ENCODE peak calls at places on chromosomes 12 and 14, in four cellular contexts. One of them, this sample, is unnamed.
A peak's percentile ranks its signal among the peaks of the same experiment; 100 is the strongest.

GRCh38 chr14:63951429-63951828 is 98.6 kb downstream of the SYNE2 start:
- DNase-seq in AG04449: no peak
- DNase-seq in heart left ventricle: no peak
- DNase-seq in WTC11: no peak
- DNase-seq in this sample: no peak

GRCh38 chr14:42523656-42524055 is 917.0 kb downstream of the LRFN5 start:
- DNase-seq in heart left ventricle: no peak
- DNase-seq in AG04449: no peak
- DNase-seq in WTC11: no peak
- DNase-seq in this sample: no peak

GRCh38 chr12:111126331-111126730 is 206.0 kb upstream of the MYL2 start:
- DNase-seq in heart left ventricle: no peak
- DNase-seq in WTC11: no peak
- DNase-seq in AG04449: no peak
- DNase-seq in this sample: no peak

GRCh38 chr12:46470039-46470627 is 97.6 kb upstream of the SLC38A2 start:
- DNase-seq in AG04449: no peak
- DNase-seq in WTC11: no peak
- DNase-seq in heart left ventricle: no peak
- DNase-seq in this sample: no peak

GRCh38 chr12:69490920-69491643 is 20.9 kb downstream of the FRS2 start:
- DNase-seq in WTC11: no peak
- DNase-seq in AG04449: no peak
- DNase-seq in heart left ventricle: no peak
- DNase-seq in this sample: no peak

GRCh38 chr12:46858368-46858767 is 32.6 kb upstream of the SLC38A4 start:
- DNase-seq in AG04449: no peak
- DNase-seq in heart left ventricle: no peak
- DNase-seq in WTC11: no peak
- DNase-seq in this sample: no peak

GRCh38 chr12:57519758-57520007 is 631 bp downstream of the DDIT3 start:
- DNase-seq in AG04449: no peak
- DNase-seq in WTC11: no peak
- DNase-seq in heart left ventricle: no peak
- DNase-seq in this sample: no peak

GRCh38 chr12:64010069-64010686 is 165.7 kb downstream of the SRGAP1 start:
- DNase-seq in AG04449: no peak
- DNase-seq in heart left ventricle: no peak
- DNase-seq in WTC11: no peak
- DNase-seq in this sample: no peak

GRCh38 chr14:68787235-68787727 is 5.6 kb downstream of the ZFP36L1 start:
- DNase-seq in heart left ventricle: peak; percentile 34
- DNase-seq in WTC11: no peak
- DNase-seq in AG04449: no peak
- DNase-seq in this sample: peak; percentile 12

GRCh38 chr12:119412811-119413794 is 78.6 kb downstream of the CCDC60 start:
- DNase-seq in WTC11: peak; percentile 91
- DNase-seq in AG04449: peak; percentile 12
- DNase-seq in heart left ventricle: peak; percentile 53
- DNase-seq in this sample: peak; percentile 83

GRCh38 chr14:102000902-102001301 is 36.5 kb downstream of the DYNC1H1 start:
- DNase-seq in AG04449: no peak
- DNase-seq in heart left ventricle: no peak
- DNase-seq in WTC11: no peak
- DNase-seq in this sample: no peak

GRCh38 chr12:103499571-103499970 is 3.8 kb upstream of the C12orf42 start:
- DNase-seq in heart left ventricle: no peak
- DNase-seq in WTC11: no peak
- DNase-seq in AG04449: no peak
- DNase-seq in this sample: no peak

GRCh38 chr12:67358686-67359374 is 89.7 kb downstream of the CAND1 start:
- DNase-seq in heart left ventricle: peak; percentile 28
- DNase-seq in AG04449: peak; percentile 96
- DNase-seq in WTC11: no peak
- DNase-seq in this sample: no peak

GRCh38 chr12:53190108-53190729 is 9.5 kb upstream of the CSAD start:
- DNase-seq in WTC11: peak; percentile 78
- DNase-seq in AG04449: no peak
- DNase-seq in heart left ventricle: peak; percentile 66
- DNase-seq in this sample: peak; percentile 71

GRCh38 chr12:54723653-54724256 is 75.6 kb upstream of the DCD start:
- DNase-seq in heart left ventricle: no peak
- DNase-seq in AG04449: no peak
- DNase-seq in WTC11: no peak
- DNase-seq in this sample: no peak

GRCh38 chr12:11906284-11906935 is 164.3 kb upstream of the BCL2L14 start:
- DNase-seq in WTC11: no peak
- DNase-seq in AG04449: peak; percentile 49
- DNase-seq in heart left ventricle: no peak
- DNase-seq in this sample: no peak

GRCh38 chr12:107368586-107368985 is 275.2 kb upstream of the CRY1 start:
- DNase-seq in heart left ventricle: no peak
- DNase-seq in AG04449: no peak
- DNase-seq in WTC11: no peak
- DNase-seq in this sample: no peak

GRCh38 chr12:43425361-43425760 is 126.6 kb downstream of the ADAMTS20 start:
- DNase-seq in WTC11: no peak
- DNase-seq in AG04449: no peak
- DNase-seq in heart left ventricle: no peak
- DNase-seq in this sample: no peak

GRCh38 chr12:13390381-13390856 is 193.9 kb downstream of the EMP1 start:
- DNase-seq in AG04449: no peak
- DNase-seq in WTC11: no peak
- DNase-seq in heart left ventricle: peak; percentile 93
- DNase-seq in this sample: no peak

GRCh38 chr14:103736546-103737431 is 21.2 kb downstream of the ZFYVE21 start:
- DNase-seq in heart left ventricle: no peak
- DNase-seq in AG04449: no peak
- DNase-seq in WTC11: no peak
- DNase-seq in this sample: no peak

GRCh38 chr12:54411398-54412241 is 7.4 kb downstream of the ITGA5 start:
- DNase-seq in AG04449: peak; percentile 77
- DNase-seq in heart left ventricle: peak; percentile 81
- DNase-seq in WTC11: peak; percentile 59
- DNase-seq in this sample: no peak

GRCh38 chr12:18718462-18718861 is 19.4 kb downstream of the PLCZ1 start:
- DNase-seq in AG04449: no peak
- DNase-seq in WTC11: no peak
- DNase-seq in heart left ventricle: no peak
- DNase-seq in this sample: no peak

GRCh38 chr12:64828713-64829112 is 4.3 kb downstream of the TBC1D30 start:
- DNase-seq in AG04449: no peak
- DNase-seq in WTC11: no peak
- DNase-seq in heart left ventricle: no peak
- DNase-seq in this sample: no peak

GRCh38 chr12:108173160-108173559 is 44.1 kb downstream of the WSCD2 start:
- DNase-seq in heart left ventricle: no peak
- DNase-seq in WTC11: peak; percentile 21
- DNase-seq in AG04449: no peak
- DNase-seq in this sample: no peak

GRCh38 chr14:36069535-36069900 is 107.0 kb downstream of the PTCSC3 start:
- DNase-seq in heart left ventricle: no peak
- DNase-seq in WTC11: peak; percentile 42
- DNase-seq in AG04449: no peak
- DNase-seq in this sample: peak; percentile 38

GRCh38 chr14:89915114-89915878 is 39.2 kb downstream of the EFCAB11 start:
- DNase-seq in WTC11: peak; percentile 67
- DNase-seq in heart left ventricle: peak; percentile 33
- DNase-seq in AG04449: no peak
- DNase-seq in this sample: peak; percentile 72

GRCh38 chr14:74739293-74740030 is 23.7 kb upstream of the YLPM1 start:
- DNase-seq in WTC11: no peak
- DNase-seq in heart left ventricle: no peak
- DNase-seq in AG04449: no peak
- DNase-seq in this sample: no peak

GRCh38 chr12:113231275-113232231 is 10.3 kb downstream of the TPCN1 start:
- DNase-seq in WTC11: no peak
- DNase-seq in AG04449: no peak
- DNase-seq in heart left ventricle: no peak
- DNase-seq in this sample: no peak

GRCh38 chr12:59839514-59839913 is 243.7 kb downstream of the SLC16A7 start:
- DNase-seq in WTC11: no peak
- DNase-seq in AG04449: no peak
- DNase-seq in heart left ventricle: no peak
- DNase-seq in this sample: no peak

GRCh38 chr12:93237235-93237915 is 140.3 kb upstream of the NUDT4 start:
- DNase-seq in heart left ventricle: no peak
- DNase-seq in AG04449: no peak
- DNase-seq in WTC11: no peak
- DNase-seq in this sample: no peak

GRCh38 chr12:74365178-74365964 is 172.3 kb upstream of the ATXN7L3B start:
- DNase-seq in WTC11: peak; percentile 48
- DNase-seq in heart left ventricle: no peak
- DNase-seq in AG04449: no peak
- DNase-seq in this sample: peak; percentile 43

GRCh38 chr12:96108321-96108720 is 72.9 kb upstream of the LTA4H start:
- DNase-seq in AG04449: no peak
- DNase-seq in WTC11: no peak
- DNase-seq in heart left ventricle: peak; percentile 75
- DNase-seq in this sample: no peak

GRCh38 chr12:57430117-57430930 is 519 bp downstream of the R3HDM2 start:
- DNase-seq in AG04449: no peak
- DNase-seq in WTC11: peak; percentile 61
- DNase-seq in heart left ventricle: peak; percentile 62
- DNase-seq in this sample: peak; percentile 66

GRCh38 chr12:102480401-102480800 is at the start of gene IGF1:
- DNase-seq in WTC11: no peak
- DNase-seq in heart left ventricle: no peak
- DNase-seq in AG04449: no peak
- DNase-seq in this sample: no peak
- TF ChIP-seq CTCF in WTC11: no peak
- TF ChIP-seq CTCF in heart left ventricle: no peak
- TF ChIP-seq CTCF in AG04449: no peak
- TF ChIP-seq CTCF in this sample: no peak

DNA sequence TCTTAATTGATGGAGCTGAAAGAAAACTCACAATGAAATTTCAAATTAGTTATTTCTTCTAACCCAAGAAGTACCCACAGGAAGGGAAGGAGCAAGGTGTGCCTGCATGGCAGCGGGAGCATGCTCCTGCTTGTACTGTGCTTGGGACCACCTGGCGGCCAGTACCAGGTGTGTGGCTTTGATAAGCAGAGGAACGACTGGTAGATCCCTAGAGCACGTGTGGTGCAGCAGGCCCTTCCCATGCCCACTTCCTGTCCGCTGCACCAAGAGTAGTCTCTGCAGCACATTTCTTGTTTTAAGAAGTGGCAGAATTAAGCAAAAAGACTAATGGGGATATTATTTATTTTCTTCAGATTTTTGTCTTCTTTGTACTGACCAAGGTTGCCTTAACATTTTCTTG is 122.3 kb upstream of the ATF1 start:
- DNase-seq in WTC11: peak; percentile 36
- DNase-seq in heart left ventricle: no peak
- DNase-seq in AG04449: no peak
- DNase-seq in this sample: no peak
- TF ChIP-seq CTCF in WTC11: no peak
- TF ChIP-seq CTCF in heart left ventricle: no peak
- TF ChIP-seq CTCF in AG04449: no peak
- TF ChIP-seq CTCF in this sample: no peak

DNA sequence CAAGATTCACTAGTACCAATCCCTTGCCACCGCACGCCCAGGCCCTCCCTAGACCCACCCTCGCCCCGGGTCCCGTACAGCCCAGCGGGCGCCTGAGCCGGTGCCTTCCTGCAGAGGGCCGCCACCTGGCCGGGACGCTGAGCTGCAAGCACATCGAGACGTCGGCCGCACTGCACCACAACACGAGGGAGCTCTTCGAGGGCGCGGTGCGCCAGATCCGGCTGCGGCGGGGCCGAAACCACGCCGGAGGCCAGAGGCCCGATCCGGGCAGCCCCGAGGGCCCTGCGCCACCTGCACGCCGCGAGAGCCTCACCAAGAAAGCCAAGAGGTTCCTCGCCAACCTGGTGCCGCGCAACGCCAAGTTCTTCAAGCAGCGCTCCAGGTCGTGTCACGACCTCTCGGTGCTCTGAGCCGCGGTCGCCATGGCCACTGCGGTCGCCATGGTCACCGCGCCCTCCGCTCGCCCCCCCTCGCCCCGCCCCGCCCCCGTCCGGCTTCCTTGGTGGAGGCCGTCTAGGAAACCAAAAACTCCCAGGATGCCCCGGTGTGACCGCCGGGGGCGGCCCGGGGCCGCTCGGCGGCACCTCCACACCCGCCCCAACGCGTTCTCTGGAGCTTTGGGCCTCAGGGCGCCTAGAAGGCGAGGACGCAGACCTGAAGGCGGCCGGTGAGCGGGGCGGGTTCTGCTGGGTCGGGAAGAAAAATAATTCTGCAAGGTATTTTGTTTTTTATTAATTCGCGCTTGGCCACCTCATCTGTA is 3.7 kb downstream of the REM2 start:
- DNase-seq in WTC11: peak; percentile 80
- DNase-seq in heart left ventricle: peak; percentile 62
- DNase-seq in AG04449: no peak
- DNase-seq in this sample: peak; percentile 84
- TF ChIP-seq CTCF in WTC11: no peak
- TF ChIP-seq CTCF in heart left ventricle: no peak
- TF ChIP-seq CTCF in AG04449: peak; percentile 32
- TF ChIP-seq CTCF in this sample: no peak

DNA sequence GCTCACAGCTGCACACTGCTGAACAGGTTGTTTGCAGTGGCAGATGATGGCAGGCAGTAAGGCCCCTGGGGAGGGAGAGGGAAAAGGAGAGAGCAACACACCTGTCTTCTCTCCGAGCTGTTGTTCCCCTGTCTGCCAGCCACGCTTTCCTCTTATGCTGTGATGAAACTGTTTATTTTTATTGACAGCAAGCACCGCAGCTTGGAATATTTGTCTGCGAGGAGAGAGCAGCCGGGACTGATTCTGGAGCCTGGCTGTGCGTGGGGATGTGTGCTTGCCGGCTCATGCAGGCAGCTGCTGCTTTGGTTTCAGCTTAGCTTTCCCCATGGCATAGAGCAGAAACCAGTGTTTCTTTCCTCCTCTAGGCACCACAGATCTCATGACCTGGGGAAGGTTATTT is 58.7 kb upstream of the KCNA5 start:
- DNase-seq in WTC11: no peak
- DNase-seq in heart left ventricle: no peak
- DNase-seq in AG04449: no peak
- DNase-seq in this sample: no peak
- TF ChIP-seq CTCF in WTC11: no peak
- TF ChIP-seq CTCF in heart left ventricle: no peak
- TF ChIP-seq CTCF in AG04449: no peak
- TF ChIP-seq CTCF in this sample: no peak

GRCh38 chr12:106135075-106135474 is 3.7 kb downstream of the NUAK1 start:
- DNase-seq in WTC11: no peak
- DNase-seq in heart left ventricle: no peak
- DNase-seq in AG04449: no peak
- DNase-seq in this sample: no peak

GRCh38 chr12:106135781-106136180 is 3.0 kb downstream of the NUAK1 start:
- DNase-seq in WTC11: no peak
- DNase-seq in heart left ventricle: no peak
- DNase-seq in AG04449: no peak
- DNase-seq in this sample: no peak

GRCh38 chr12:106134294-106134949 is 4.3 kb downstream of the NUAK1 start:
- DNase-seq in heart left ventricle: no peak
- DNase-seq in AG04449: no peak
- DNase-seq in WTC11: no peak
- DNase-seq in this sample: no peak

GRCh38 chr12:106137456-106138278 is 1.1 kb downstream of the NUAK1 start:
- DNase-seq in heart left ventricle: peak; percentile 44
- DNase-seq in AG04449: no peak
- DNase-seq in WTC11: no peak
- DNase-seq in this sample: no peak

GRCh38 chr12:106136263-106136662 is 2.5 kb downstream of the NUAK1 start:
- DNase-seq in AG04449: peak; percentile 70
- DNase-seq in heart left ventricle: peak; percentile 87
- DNase-seq in WTC11: peak; percentile 92
- DNase-seq in this sample: peak; percentile 92
- TF ChIP-seq CTCF in AG04449: peak; percentile 74
- TF ChIP-seq CTCF in heart left ventricle: peak; percentile 93
- TF ChIP-seq CTCF in WTC11: peak; percentile 79
- TF ChIP-seq CTCF in this sample: peak; percentile 93